ENCODE peak calls at places on chromosomes 12 and 14, in nine cellular contexts. One of them, this sample, is unnamed.

GRCh38 chr12:102454808-102455760 is 25.3 kb downstream of the IGF1 start:
- DNase-seq in sciatic nerve: no peak
- DNase-seq in fibroblast of pulmonary artery: peak
- DNase-seq in anterior cingulate cortex: no peak
- DNase-seq in astrocyte of the spinal cord: no peak
- DNase-seq in bronchial epithelial cell: no peak
- DNase-seq in hypothalamus: no peak
- DNase-seq in EL: no peak
- DNase-seq in activated CD4-positive, alpha-beta memory T cell treated with anti-CD3 and anti-CD28 coated beads for 36 hours: no peak
- DNase-seq in this sample: no peak

GRCh38 chr14:85380891-85381290 is 149.1 kb upstream of the FLRT2 start:
- DNase-seq in sciatic nerve: no peak
- DNase-seq in fibroblast of pulmonary artery: no peak
- DNase-seq in anterior cingulate cortex: no peak
- DNase-seq in astrocyte of the spinal cord: peak
- DNase-seq in bronchial epithelial cell: no peak
- DNase-seq in hypothalamus: no peak
- DNase-seq in EL: peak
- DNase-seq in activated CD4-positive, alpha-beta memory T cell treated with anti-CD3 and anti-CD28 coated beads for 36 hours: no peak
- DNase-seq in this sample: no peak

GRCh38 chr12:14403293-14403692 is 37.8 kb downstream of the ATF7IP start:
- DNase-seq in sciatic nerve: no peak
- DNase-seq in fibroblast of pulmonary artery: no peak
- DNase-seq in anterior cingulate cortex: no peak
- DNase-seq in astrocyte of the spinal cord: no peak
- DNase-seq in bronchial epithelial cell: no peak
- DNase-seq in hypothalamus: no peak
- DNase-seq in EL: no peak
- DNase-seq in activated CD4-positive, alpha-beta memory T cell treated with anti-CD3 and anti-CD28 coated beads for 36 hours: no peak
- DNase-seq in this sample: no peak

GRCh38 chr12:109309441-109310246 is 560 bp upstream of the FOXN4 start:
- DNase-seq in sciatic nerve: no peak
- DNase-seq in fibroblast of pulmonary artery: no peak
- DNase-seq in anterior cingulate cortex: no peak
- DNase-seq in astrocyte of the spinal cord: no peak
- DNase-seq in bronchial epithelial cell: no peak
- DNase-seq in hypothalamus: no peak
- DNase-seq in EL: no peak
- DNase-seq in activated CD4-positive, alpha-beta memory T cell treated with anti-CD3 and anti-CD28 coated beads for 36 hours: no peak
- DNase-seq in this sample: no peak

GRCh38 chr12:128940974-128941373 is 87.7 kb downstream of the GLT1D1 start:
- DNase-seq in sciatic nerve: no peak
- DNase-seq in fibroblast of pulmonary artery: no peak
- DNase-seq in anterior cingulate cortex: no peak
- DNase-seq in astrocyte of the spinal cord: no peak
- DNase-seq in bronchial epithelial cell: peak
- DNase-seq in hypothalamus: no peak
- DNase-seq in EL: no peak
- DNase-seq in activated CD4-positive, alpha-beta memory T cell treated with anti-CD3 and anti-CD28 coated beads for 36 hours: no peak
- DNase-seq in this sample: no peak

GRCh38 chr12:110270125-110270962 is 10.7 kb upstream of the ATP2A2 start:
- DNase-seq in sciatic nerve: peak
- DNase-seq in fibroblast of pulmonary artery: peak
- DNase-seq in anterior cingulate cortex: no peak
- DNase-seq in astrocyte of the spinal cord: peak
- DNase-seq in bronchial epithelial cell: peak
- DNase-seq in hypothalamus: no peak
- DNase-seq in EL: peak
- DNase-seq in activated CD4-positive, alpha-beta memory T cell treated with anti-CD3 and anti-CD28 coated beads for 36 hours: no peak
- DNase-seq in this sample: no peak

GRCh38 chr12:46149905-46150304 is 118.9 kb downstream of the SLC38A1 start:
- DNase-seq in sciatic nerve: no peak
- DNase-seq in fibroblast of pulmonary artery: no peak
- DNase-seq in anterior cingulate cortex: no peak
- DNase-seq in astrocyte of the spinal cord: no peak
- DNase-seq in bronchial epithelial cell: no peak
- DNase-seq in hypothalamus: no peak
- DNase-seq in EL: no peak
- DNase-seq in activated CD4-positive, alpha-beta memory T cell treated with anti-CD3 and anti-CD28 coated beads for 36 hours: no peak
- DNase-seq in this sample: no peak

GRCh38 chr14:35576260-35576659 is 42.3 kb downstream of the INSM2 start:
- DNase-seq in sciatic nerve: no peak
- DNase-seq in fibroblast of pulmonary artery: peak
- DNase-seq in anterior cingulate cortex: no peak
- DNase-seq in astrocyte of the spinal cord: no peak
- DNase-seq in bronchial epithelial cell: peak
- DNase-seq in hypothalamus: no peak
- DNase-seq in EL: no peak
- DNase-seq in activated CD4-positive, alpha-beta memory T cell treated with anti-CD3 and anti-CD28 coated beads for 36 hours: no peak
- DNase-seq in this sample: no peak

GRCh38 chr14:51607677-51608076 is 44.0 kb upstream of the FRMD6 start:
- DNase-seq in sciatic nerve: peak
- DNase-seq in fibroblast of pulmonary artery: peak
- DNase-seq in anterior cingulate cortex: no peak
- DNase-seq in astrocyte of the spinal cord: peak
- DNase-seq in bronchial epithelial cell: no peak
- DNase-seq in hypothalamus: no peak
- DNase-seq in EL: peak
- DNase-seq in activated CD4-positive, alpha-beta memory T cell treated with anti-CD3 and anti-CD28 coated beads for 36 hours: no peak
- DNase-seq in this sample: no peak

GRCh38 chr14:101705733-101706508 is 55.6 kb upstream of the PPP2R5C start:
- DNase-seq in sciatic nerve: peak
- DNase-seq in fibroblast of pulmonary artery: peak
- DNase-seq in anterior cingulate cortex: no peak
- DNase-seq in astrocyte of the spinal cord: peak
- DNase-seq in bronchial epithelial cell: no peak
- DNase-seq in hypothalamus: no peak
- DNase-seq in EL: peak
- DNase-seq in activated CD4-positive, alpha-beta memory T cell treated with anti-CD3 and anti-CD28 coated beads for 36 hours: peak
- DNase-seq in this sample: no peak

GRCh38 chr12:49923035-49923644 is 19.4 kb upstream of the FAIM2 start:
- DNase-seq in sciatic nerve: no peak
- DNase-seq in fibroblast of pulmonary artery: no peak
- DNase-seq in anterior cingulate cortex: no peak
- DNase-seq in astrocyte of the spinal cord: no peak
- DNase-seq in bronchial epithelial cell: no peak
- DNase-seq in hypothalamus: no peak
- DNase-seq in EL: no peak
- DNase-seq in activated CD4-positive, alpha-beta memory T cell treated with anti-CD3 and anti-CD28 coated beads for 36 hours: no peak
- DNase-seq in this sample: no peak

GRCh38 chr14:72902802-72903530 is 9.1 kb upstream of the DPF3 start:
- DNase-seq in sciatic nerve: no peak
- DNase-seq in fibroblast of pulmonary artery: peak
- DNase-seq in anterior cingulate cortex: no peak
- DNase-seq in astrocyte of the spinal cord: no peak
- DNase-seq in bronchial epithelial cell: no peak
- DNase-seq in hypothalamus: no peak
- DNase-seq in EL: no peak
- DNase-seq in activated CD4-positive, alpha-beta memory T cell treated with anti-CD3 and anti-CD28 coated beads for 36 hours: no peak
- DNase-seq in this sample: no peak

GRCh38 chr14:53209370-53209769 is 56.2 kb upstream of the DDHD1 start:
- DNase-seq in sciatic nerve: no peak
- DNase-seq in fibroblast of pulmonary artery: peak
- DNase-seq in anterior cingulate cortex: no peak
- DNase-seq in astrocyte of the spinal cord: no peak
- DNase-seq in bronchial epithelial cell: no peak
- DNase-seq in hypothalamus: no peak
- DNase-seq in EL: no peak
- DNase-seq in activated CD4-positive, alpha-beta memory T cell treated with anti-CD3 and anti-CD28 coated beads for 36 hours: no peak
- DNase-seq in this sample: no peak

GRCh38 chr12:1776139-1776975 is 44.0 kb upstream of the LRTM2 start:
- DNase-seq in sciatic nerve: no peak
- DNase-seq in fibroblast of pulmonary artery: peak
- DNase-seq in anterior cingulate cortex: no peak
- DNase-seq in astrocyte of the spinal cord: peak
- DNase-seq in bronchial epithelial cell: peak
- DNase-seq in hypothalamus: no peak
- DNase-seq in EL: peak
- DNase-seq in activated CD4-positive, alpha-beta memory T cell treated with anti-CD3 and anti-CD28 coated beads for 36 hours: no peak
- DNase-seq in this sample: no peak

GRCh38 chr12:80045594-80045993 is 53.7 kb upstream of the OTOGL start:
- DNase-seq in sciatic nerve: no peak
- DNase-seq in fibroblast of pulmonary artery: peak
- DNase-seq in anterior cingulate cortex: no peak
- DNase-seq in astrocyte of the spinal cord: peak
- DNase-seq in bronchial epithelial cell: peak
- DNase-seq in hypothalamus: no peak
- DNase-seq in EL: peak
- DNase-seq in activated CD4-positive, alpha-beta memory T cell treated with anti-CD3 and anti-CD28 coated beads for 36 hours: no peak
- DNase-seq in this sample: no peak

GRCh38 chr14:55927059-55927458 is 191.2 kb upstream of the PELI2 start:
- DNase-seq in sciatic nerve: no peak
- DNase-seq in fibroblast of pulmonary artery: no peak
- DNase-seq in anterior cingulate cortex: no peak
- DNase-seq in astrocyte of the spinal cord: no peak
- DNase-seq in bronchial epithelial cell: no peak
- DNase-seq in hypothalamus: no peak
- DNase-seq in EL: no peak
- DNase-seq in activated CD4-positive, alpha-beta memory T cell treated with anti-CD3 and anti-CD28 coated beads for 36 hours: no peak
- DNase-seq in this sample: no peak

GRCh38 chr14:105478624-105479305 is 4.1 kb downstream of the CRIP2 start:
- DNase-seq in sciatic nerve: no peak
- DNase-seq in fibroblast of pulmonary artery: no peak
- DNase-seq in anterior cingulate cortex: no peak
- DNase-seq in astrocyte of the spinal cord: no peak
- DNase-seq in bronchial epithelial cell: no peak
- DNase-seq in hypothalamus: no peak
- DNase-seq in EL: no peak
- DNase-seq in activated CD4-positive, alpha-beta memory T cell treated with anti-CD3 and anti-CD28 coated beads for 36 hours: no peak
- DNase-seq in this sample: no peak

GRCh38 chr14:105500726-105501101 is 9.7 kb downstream of the TEDC1 start:
- DNase-seq in sciatic nerve: no peak
- DNase-seq in fibroblast of pulmonary artery: no peak
- DNase-seq in anterior cingulate cortex: no peak
- DNase-seq in astrocyte of the spinal cord: no peak
- DNase-seq in bronchial epithelial cell: no peak
- DNase-seq in hypothalamus: no peak
- DNase-seq in EL: no peak
- DNase-seq in activated CD4-positive, alpha-beta memory T cell treated with anti-CD3 and anti-CD28 coated beads for 36 hours: no peak
- DNase-seq in this sample: no peak

GRCh38 chr14:72682188-72682587 is 211.7 kb downstream of the DPF3 start:
- DNase-seq in sciatic nerve: no peak
- DNase-seq in fibroblast of pulmonary artery: no peak
- DNase-seq in anterior cingulate cortex: no peak
- DNase-seq in astrocyte of the spinal cord: peak
- DNase-seq in bronchial epithelial cell: no peak
- DNase-seq in hypothalamus: no peak
- DNase-seq in EL: peak
- DNase-seq in activated CD4-positive, alpha-beta memory T cell treated with anti-CD3 and anti-CD28 coated beads for 36 hours: no peak
- DNase-seq in this sample: no peak

GRCh38 chr14:61929651-61930050 is 167.4 kb downstream of the SNAPC1 start:
- DNase-seq in sciatic nerve: no peak
- DNase-seq in fibroblast of pulmonary artery: no peak
- DNase-seq in anterior cingulate cortex: no peak
- DNase-seq in astrocyte of the spinal cord: no peak
- DNase-seq in bronchial epithelial cell: no peak
- DNase-seq in hypothalamus: no peak
- DNase-seq in EL: no peak
- DNase-seq in activated CD4-positive, alpha-beta memory T cell treated with anti-CD3 and anti-CD28 coated beads for 36 hours: no peak
- DNase-seq in this sample: no peak

GRCh38 chr12:14773685-14774073 is 29.6 kb downstream of the WBP11 start:
- DNase-seq in sciatic nerve: peak
- DNase-seq in fibroblast of pulmonary artery: peak
- DNase-seq in anterior cingulate cortex: no peak
- DNase-seq in astrocyte of the spinal cord: no peak
- DNase-seq in bronchial epithelial cell: no peak
- DNase-seq in hypothalamus: peak
- DNase-seq in EL: no peak
- DNase-seq in activated CD4-positive, alpha-beta memory T cell treated with anti-CD3 and anti-CD28 coated beads for 36 hours: no peak
- DNase-seq in this sample: no peak

GRCh38 chr12:52243774-52244614 is 11.0 kb downstream of the KRT7 start:
- DNase-seq in sciatic nerve: peak
- DNase-seq in fibroblast of pulmonary artery: peak
- DNase-seq in anterior cingulate cortex: peak
- DNase-seq in astrocyte of the spinal cord: peak
- DNase-seq in bronchial epithelial cell: peak
- DNase-seq in hypothalamus: no peak
- DNase-seq in EL: peak
- DNase-seq in activated CD4-positive, alpha-beta memory T cell treated with anti-CD3 and anti-CD28 coated beads for 36 hours: peak
- DNase-seq in this sample: no peak

GRCh38 chr12:15599266-15600037 is 189.7 kb downstream of the EPS8 start:
- DNase-seq in sciatic nerve: no peak
- DNase-seq in fibroblast of pulmonary artery: peak
- DNase-seq in anterior cingulate cortex: no peak
- DNase-seq in astrocyte of the spinal cord: peak
- DNase-seq in bronchial epithelial cell: peak
- DNase-seq in hypothalamus: no peak
- DNase-seq in EL: peak
- DNase-seq in activated CD4-positive, alpha-beta memory T cell treated with anti-CD3 and anti-CD28 coated beads for 36 hours: no peak
- DNase-seq in this sample: no peak

GRCh38 chr12:106417926-106418910 is 60.7 kb downstream of the POLR3B start:
- DNase-seq in sciatic nerve: no peak
- DNase-seq in fibroblast of pulmonary artery: peak
- DNase-seq in anterior cingulate cortex: no peak
- DNase-seq in astrocyte of the spinal cord: peak
- DNase-seq in bronchial epithelial cell: peak
- DNase-seq in hypothalamus: no peak
- DNase-seq in EL: peak
- DNase-seq in activated CD4-positive, alpha-beta memory T cell treated with anti-CD3 and anti-CD28 coated beads for 36 hours: no peak
- DNase-seq in this sample: no peak

GRCh38 chr12:119006749-119007148 is 25.4 kb downstream of the SRRM4 start:
- DNase-seq in sciatic nerve: no peak
- DNase-seq in fibroblast of pulmonary artery: no peak
- DNase-seq in anterior cingulate cortex: no peak
- DNase-seq in astrocyte of the spinal cord: no peak
- DNase-seq in bronchial epithelial cell: no peak
- DNase-seq in hypothalamus: no peak
- DNase-seq in EL: no peak
- DNase-seq in activated CD4-positive, alpha-beta memory T cell treated with anti-CD3 and anti-CD28 coated beads for 36 hours: no peak
- DNase-seq in this sample: no peak

GRCh38 chr12:3069714-3070113 is 7.5 kb upstream of the TSPAN9 start:
- DNase-seq in sciatic nerve: no peak
- DNase-seq in fibroblast of pulmonary artery: no peak
- DNase-seq in anterior cingulate cortex: no peak
- DNase-seq in astrocyte of the spinal cord: no peak
- DNase-seq in bronchial epithelial cell: no peak
- DNase-seq in hypothalamus: no peak
- DNase-seq in EL: no peak
- DNase-seq in activated CD4-positive, alpha-beta memory T cell treated with anti-CD3 and anti-CD28 coated beads for 36 hours: no peak
- DNase-seq in this sample: no peak

GRCh38 chr12:115885040-115885439 is 392.5 kb downstream of the MED13L start:
- DNase-seq in sciatic nerve: no peak
- DNase-seq in fibroblast of pulmonary artery: no peak
- DNase-seq in anterior cingulate cortex: no peak
- DNase-seq in astrocyte of the spinal cord: no peak
- DNase-seq in bronchial epithelial cell: no peak
- DNase-seq in hypothalamus: no peak
- DNase-seq in EL: no peak
- DNase-seq in activated CD4-positive, alpha-beta memory T cell treated with anti-CD3 and anti-CD28 coated beads for 36 hours: no peak
- DNase-seq in this sample: no peak

This sample was measured in hippocampal formation.